ENCODE peak calls at places on chromosomes 1 and 21, in eight cellular contexts. B, T, R, O, I, J, E and K are unnamed samples.

GRCh38 chr1:22107126-22107525 is 35.8 kb downstream of the WNT4 start:
- DNase-seq in B (no peak), T (no peak), R (no peak), O (no peak), I (no peak), J (no peak), E (peak; percentile 22), K (no peak)

GRCh38 chr1:28552482-28553228 is at the start of gene TRNAU1AP:
- DNase-seq in B (peak; percentile 96), T (peak; percentile 91), R (peak; percentile 96), O (peak; percentile 94), I (peak; percentile 96), J (peak; percentile 98), E (peak; percentile 99), K (peak; percentile 92)

GRCh38 chr21:31156169-31156568 is 117.9 kb upstream of the KRTAP19-8 start:
- DNase-seq in B (no peak), T (no peak), R (no peak), O (no peak), I (no peak), J (no peak), E (no peak), K (no peak)

GRCh38 chr1:18723206-18723605 is 92.6 kb downstream of the PAX7 start:
- DNase-seq in B (no peak), T (no peak), R (no peak), O (no peak), I (no peak), J (no peak), E (no peak), K (no peak)

GRCh38 chr1:156566436-156566835 is 5.9 kb downstream of the IQGAP3 start:
- DNase-seq in B (no peak), T (no peak), R (no peak), O (no peak), I (no peak), J (no peak), E (no peak), K (no peak)

GRCh38 chr1:156693858-156694562 is 11.4 kb downstream of the CRABP2 start:
- DNase-seq in B (peak; percentile 40), T (no peak), R (no peak), O (no peak), I (no peak), J (peak; percentile 35), E (peak; percentile 83), K (no peak)

GRCh38 chr1:75520862-75521261 is 90.1 kb downstream of the SLC44A5 start:
- DNase-seq in B (no peak), T (no peak), R (no peak), O (no peak), I (no peak), J (no peak), E (no peak), K (no peak)

GRCh38 chr1:185846672-185847440 is 112.7 kb downstream of the HMCN1 start:
- DNase-seq in B (no peak), T (no peak), R (no peak), O (no peak), I (no peak), J (no peak), E (no peak), K (no peak)

GRCh38 chr1:17475729-17476128 is 36.3 kb upstream of the RCC2 start:
- DNase-seq in B (no peak), T (no peak), R (peak; percentile 7), O (no peak), I (no peak), J (no peak), E (no peak), K (no peak)

GRCh38 chr1:110210604-110211502 is 739 bp downstream of the KCNC4 start:
- DNase-seq in B (peak; percentile 49), T (no peak), R (peak; percentile 14), O (peak; percentile 57), I (peak; percentile 40), J (peak; percentile 77), E (peak; percentile 82), K (peak; percentile 25)

DNA sequence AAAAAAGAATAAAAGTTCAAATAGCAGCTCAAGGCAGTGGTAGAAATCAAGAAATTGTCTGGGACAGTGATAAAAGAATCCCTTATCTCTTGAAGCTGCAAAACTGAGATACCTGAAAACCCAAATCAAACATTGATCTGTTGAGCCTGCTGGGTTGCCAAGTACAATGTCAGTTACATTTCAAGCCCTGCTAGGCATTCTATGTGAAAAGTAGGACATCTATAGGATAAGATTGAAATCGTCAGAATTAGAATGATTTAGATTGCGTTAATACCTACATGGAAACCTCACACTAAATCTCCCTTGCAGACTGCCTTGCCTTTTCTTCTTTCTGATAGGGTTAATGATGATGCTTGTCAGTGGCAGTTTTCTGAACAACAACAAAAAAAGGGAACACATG is 1684.4 kb upstream of the B3GALT2 start:
- DNase-seq in B (no peak), T (no peak), R (no peak), O (no peak), I (no peak), J (no peak), E (no peak), K (no peak)
- TF ChIP-seq CTCF in B (no peak), T (no peak), R (no peak), O (no peak), I (no peak), J (no peak), E (no peak), K (no peak)

GRCh38 chr1:67807282-67807681 is 26.0 kb downstream of the GNG12 start:
- DNase-seq in B (no peak), T (no peak), R (no peak), O (no peak), I (no peak), J (no peak), E (no peak), K (no peak)
- TF ChIP-seq CTCF in B (no peak), T (no peak), R (no peak), O (no peak), I (no peak), J (no peak), E (no peak), K (no peak)

DNA sequence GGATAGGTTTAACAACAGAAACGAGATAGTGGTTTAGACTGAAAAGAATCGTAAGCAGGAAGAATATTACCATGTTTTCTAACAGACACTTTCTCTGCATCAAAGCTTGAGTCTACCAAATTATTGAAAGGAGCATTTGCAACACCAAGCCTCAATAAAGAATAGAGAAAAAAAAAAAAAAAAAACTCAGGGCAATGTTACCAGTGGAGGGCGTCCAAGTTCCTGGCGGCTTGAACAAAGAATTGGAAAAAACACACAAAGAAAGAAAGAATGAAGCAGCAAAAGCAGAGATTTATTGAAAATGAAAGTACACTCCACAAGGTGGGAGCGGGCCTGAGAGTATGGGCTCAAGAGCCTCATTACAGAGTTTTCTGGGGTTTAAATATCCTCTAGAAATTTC is 686.5 kb upstream of the ADGRL2 start:
- DNase-seq in B (no peak), T (no peak), R (no peak), O (no peak), I (no peak), J (no peak), E (no peak), K (no peak)
- TF ChIP-seq CTCF in B (no peak), T (peak; percentile 16), R (no peak), O (no peak), I (no peak), J (peak; percentile 38), E (peak; percentile 61), K (no peak)

DNA sequence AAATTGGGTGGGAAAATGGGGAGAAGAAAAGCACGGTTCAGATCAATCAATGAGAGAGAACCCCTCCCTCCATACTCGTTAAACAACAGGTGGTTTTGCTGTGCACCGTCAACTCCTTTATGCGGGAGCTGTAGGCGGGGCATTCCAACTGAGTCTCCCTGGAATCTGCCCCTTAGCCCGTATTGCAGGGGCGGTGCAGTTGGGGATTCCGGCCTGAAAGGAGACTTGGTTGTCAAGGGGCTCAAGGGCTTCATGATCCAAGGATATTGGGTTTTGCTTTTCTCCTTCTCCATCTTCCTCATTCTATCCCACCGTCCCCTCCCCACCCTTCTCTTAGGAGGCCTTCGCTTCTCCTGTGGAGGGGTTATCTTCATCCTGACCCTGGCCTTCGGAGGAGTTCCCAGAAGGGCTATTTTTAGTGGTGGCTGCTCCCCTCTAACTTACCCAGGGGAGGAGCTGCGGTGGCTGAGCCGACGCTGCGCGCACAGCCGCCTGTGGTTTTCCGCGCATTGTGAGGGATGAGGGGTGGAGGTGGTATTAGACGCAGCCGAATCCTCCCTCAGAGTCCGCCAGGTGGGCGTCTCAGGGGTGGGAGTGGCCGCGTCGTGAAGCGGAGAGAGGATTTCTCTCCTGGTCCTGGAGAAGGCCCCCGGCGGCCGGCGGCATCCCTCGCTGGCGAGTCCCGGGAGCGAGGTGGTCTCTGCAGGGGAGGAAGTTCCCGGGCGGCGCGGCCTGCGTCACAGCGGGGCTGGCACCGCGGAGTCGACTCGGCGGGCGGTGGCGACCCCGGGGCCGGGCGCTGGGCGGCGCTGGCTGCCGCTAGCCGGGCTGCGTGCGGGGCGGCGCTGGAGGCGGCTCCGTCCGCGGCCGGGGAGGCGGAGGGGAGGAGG is 462 bp upstream of the LRRC8C start:
- DNase-seq in B (peak; percentile 97), T (peak; percentile 41), R (peak; percentile 73), O (peak; percentile 93), I (peak; percentile 78), J (peak; percentile 89), E (peak; percentile 90), K (peak; percentile 85)
- TF ChIP-seq CTCF in B (no peak), T (peak; percentile 8), R (no peak), O (no peak), I (peak; percentile 58), J (peak; percentile 46), E (peak; percentile 66), K (peak; percentile 60)

DNA sequence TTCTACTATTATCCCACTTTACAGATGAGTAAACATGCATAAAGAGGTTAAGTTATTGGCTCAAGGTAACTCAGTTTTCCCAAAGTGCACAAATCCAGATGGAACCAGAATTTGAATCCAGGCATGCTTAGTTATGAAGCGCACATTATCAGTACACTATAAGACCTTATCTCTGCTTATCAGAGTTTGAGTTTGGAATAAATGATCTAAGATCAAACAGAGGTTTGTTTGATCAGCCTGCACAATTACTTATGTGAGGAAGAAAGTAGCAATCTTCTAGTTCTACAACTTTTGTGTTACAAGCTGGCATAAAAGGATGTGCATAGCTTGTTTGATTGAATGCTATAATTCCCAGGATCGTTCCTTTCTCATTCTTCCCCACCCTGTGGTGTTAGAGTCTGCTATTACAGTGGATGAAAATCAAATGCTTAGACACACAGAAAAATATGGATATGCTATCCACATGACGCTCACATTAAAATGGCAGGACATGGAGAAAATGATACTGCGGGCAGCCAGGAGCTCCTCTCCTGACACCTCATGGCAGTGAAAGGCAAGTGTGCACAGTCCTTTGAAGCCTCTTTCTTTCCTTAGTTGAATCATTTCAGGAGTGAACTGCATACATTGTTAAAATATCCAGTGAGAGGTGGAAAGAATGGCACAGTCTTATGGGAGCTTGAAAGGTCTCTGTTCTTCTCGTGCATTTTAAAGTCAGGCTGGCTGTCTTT is 24.0 kb upstream of the PBX1 start:
- DNase-seq in B (no peak), T (no peak), R (no peak), O (no peak), I (no peak), J (no peak), E (no peak), K (no peak)
- TF ChIP-seq CTCF in B (no peak), T (no peak), R (no peak), O (no peak), I (no peak), J (peak; percentile 8), E (peak; percentile 41), K (no peak)